ENCODE peak calls at places on chromosomes 2 and 18, in nine cellular contexts. M is right cardiac atrium, S is esophagus squamous epithelium, F is fibroblast of lung, K is tibial artery, C is cardiac muscle cell, Q is colonic mucosa, I is A673, H is ovary. Z is an unnamed sample.

GRCh38 chr2:212995920-212996319 is 155.5 kb downstream of the IKZF2 start:
- DNase-seq in M (no peak), S (no peak), F (peak; percentile 57), K (no peak), C (peak; percentile 34), Q (no peak), I (no peak), H (no peak), Z (no peak)

GRCh38 chr2:26558271-26559043 is 80.5 kb upstream of the OTOF start:
- DNase-seq in M (no peak), S (no peak), F (peak; percentile 50), K (no peak), C (peak; percentile 38), Q (no peak), I (peak; percentile 47), H (no peak), Z (no peak)

GRCh38 chr18:136433-136832 is 21.9 kb upstream of the USP14 start:
- DNase-seq in M (no peak), S (no peak), F (no peak), K (no peak), C (no peak), Q (no peak), I (peak; percentile 14), H (no peak), Z (no peak)

GRCh38 chr2:187532333-187533120 is 21.7 kb downstream of the TFPI start:
- DNase-seq in M (no peak), S (no peak), F (no peak), K (no peak), C (no peak), Q (no peak), I (no peak), H (no peak), Z (no peak)

GRCh38 chr18:71398530-71398929 is 1109.7 kb downstream of the SOCS6 start:
- DNase-seq in M (no peak), S (no peak), F (peak; percentile 9), K (no peak), C (peak; percentile 50), Q (no peak), I (peak; percentile 67), H (no peak), Z (no peak)

GRCh38 chr18:74281011-74281638 is 10.6 kb downstream of the CYB5A start:
- DNase-seq in M (no peak), S (no peak), F (no peak), K (no peak), C (no peak), Q (no peak), I (no peak), H (no peak), Z (no peak)

GRCh38 chr2:15577071-15577706 is 14.5 kb upstream of the DDX1 start:
- DNase-seq in M (peak; percentile 81), S (peak; percentile 36), F (peak; percentile 65), K (peak; percentile 86), C (peak; percentile 89), Q (peak; percentile 93), I (peak; percentile 87), H (peak; percentile 88), Z (peak; percentile 69)

GRCh38 chr2:27095745-27096651 is 9.4 kb downstream of the KHK start:
- DNase-seq in M (peak; percentile 68), S (no peak), F (peak; percentile 42), K (no peak), C (peak; percentile 72), Q (peak; percentile 58), I (peak; percentile 73), H (peak; percentile 74), Z (peak; percentile 73)

GRCh38 chr2:8583400-8584173 is 98.3 kb upstream of the ID2 start:
- DNase-seq in M (peak; percentile 92), S (peak; percentile 70), F (peak; percentile 75), K (peak; percentile 90), C (peak; percentile 65), Q (peak; percentile 100), I (peak; percentile 95), H (peak; percentile 96), Z (peak; percentile 99)

DNA sequence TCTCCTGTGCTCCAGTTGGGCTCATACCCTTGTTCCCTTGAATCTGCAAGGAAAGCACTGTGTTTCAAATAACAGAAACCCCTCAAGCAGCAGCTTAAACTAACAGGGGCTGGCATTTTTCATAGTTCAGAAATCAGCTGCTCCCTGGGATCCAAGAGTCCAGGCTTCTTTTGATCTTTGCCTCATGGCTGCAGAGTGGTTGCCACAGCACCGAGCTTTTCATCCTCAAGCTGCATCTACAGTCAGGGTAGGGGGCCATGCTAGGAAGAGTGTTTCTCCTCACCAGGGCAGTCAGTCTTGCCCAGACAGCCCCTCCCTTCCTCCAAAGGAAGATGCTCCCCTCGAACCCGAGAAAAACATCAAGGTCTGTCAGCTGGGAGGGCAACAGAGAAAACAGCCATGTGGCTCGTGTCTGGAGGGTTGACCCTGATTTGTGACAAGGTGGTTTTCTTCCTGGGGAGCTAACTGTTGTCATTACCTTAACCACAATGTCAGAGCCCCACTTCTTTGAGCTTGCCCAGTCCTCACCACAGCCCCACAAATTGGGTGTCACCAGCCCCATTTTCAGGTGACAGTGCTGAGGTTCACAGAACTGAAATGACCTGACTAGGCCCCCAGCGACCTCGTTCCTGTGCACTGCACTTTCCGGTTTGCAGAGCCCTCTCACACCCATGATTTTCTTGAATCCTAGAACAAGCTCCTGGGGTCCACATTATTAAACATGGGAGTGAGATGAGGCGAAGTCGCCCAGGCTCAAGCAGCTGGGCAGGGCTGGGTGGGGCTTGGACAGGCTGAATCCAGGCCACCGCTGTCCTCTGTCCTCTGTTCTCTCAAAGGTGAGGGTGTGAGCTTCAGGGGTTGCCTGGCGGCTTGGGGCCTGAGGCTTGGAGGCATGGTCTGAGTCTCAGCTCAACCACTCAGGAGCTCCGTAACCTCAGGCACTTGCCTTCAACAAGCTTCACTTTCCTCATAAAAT is 21.9 kb downstream of the ATOH8 start:
- DNase-seq in M (no peak), S (no peak), F (no peak), K (no peak), C (no peak), Q (no peak), I (no peak), H (no peak), Z (no peak)
- H3K4me1 ChIP-seq in M (peaks cover 67% of the 10 kb centered on the region), S (peaks cover 95% of the 10 kb centered on the region), F (peaks cover 31% of the 10 kb centered on the region), K (peaks cover 94% of the 10 kb centered on the region), C (peaks cover 41% of the 10 kb centered on the region), Q (peaks cover 10% of the 10 kb centered on the region), I (peaks cover 33% of the 10 kb centered on the region), H (peaks cover 57% of the 10 kb centered on the region), Z (peaks cover 22% of the 10 kb centered on the region)

DNA sequence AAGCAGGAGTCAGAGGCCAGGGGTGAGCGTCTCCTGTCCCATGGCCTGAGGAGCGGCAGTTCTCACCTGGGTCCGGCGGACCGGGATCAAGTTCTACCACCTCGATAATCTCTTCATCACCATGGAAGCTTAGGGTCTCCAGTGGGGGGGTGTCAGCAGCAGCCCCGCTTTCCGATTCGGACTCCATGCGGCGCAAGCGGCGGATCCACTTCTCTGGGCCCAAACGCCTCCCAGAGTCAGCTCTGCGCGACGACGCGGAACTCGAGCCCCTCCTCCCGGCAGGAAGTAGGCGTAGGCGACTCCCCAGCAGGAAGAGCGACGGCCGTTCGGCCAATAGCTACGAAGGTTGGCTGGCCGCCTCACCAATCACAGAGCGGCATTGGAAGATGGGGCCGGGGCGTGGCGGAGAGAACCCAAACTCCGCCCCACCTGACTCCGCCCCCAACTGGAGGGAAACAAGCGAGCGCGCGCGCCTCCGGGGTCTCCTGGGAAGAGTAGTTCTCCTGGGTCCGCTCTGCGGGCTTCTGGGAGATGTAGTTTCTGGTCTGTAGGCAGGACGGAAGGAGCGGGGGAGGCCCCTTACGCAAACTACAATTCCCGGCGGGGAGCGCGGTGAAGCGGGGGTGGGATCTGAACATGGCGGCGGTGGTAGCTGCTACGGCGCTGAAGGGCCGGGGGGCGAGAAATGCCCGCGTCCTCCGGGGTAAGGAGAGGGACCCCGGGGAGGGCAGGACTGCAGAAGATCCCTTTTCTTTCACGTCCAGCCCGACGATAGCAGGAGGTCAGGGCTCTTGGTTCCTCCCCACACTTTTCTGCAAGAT is at the start of the genes AAMP and PNKD:
- DNase-seq in M (peak; percentile 100), S (peak; percentile 99), F (peak; percentile 99), K (peak; percentile 100), C (peak; percentile 100), Q (peak; percentile 100), I (peak; percentile 100), H (peak; percentile 100), Z (peak; percentile 100)
- H3K4me1 ChIP-seq in M (peaks cover 6% of the 10 kb centered on the region), S (peaks cover 78% of the 10 kb centered on the region), F (peaks cover 11% of the 10 kb centered on the region), K (peaks cover 47% of the 10 kb centered on the region), C (peaks cover 10% of the 10 kb centered on the region), Q (peaks cover 23% of the 10 kb centered on the region), I (peaks cover 20% of the 10 kb centered on the region), H (peaks cover 10% of the 10 kb centered on the region), Z (peaks cover 24% of the 10 kb centered on the region)

DNA sequence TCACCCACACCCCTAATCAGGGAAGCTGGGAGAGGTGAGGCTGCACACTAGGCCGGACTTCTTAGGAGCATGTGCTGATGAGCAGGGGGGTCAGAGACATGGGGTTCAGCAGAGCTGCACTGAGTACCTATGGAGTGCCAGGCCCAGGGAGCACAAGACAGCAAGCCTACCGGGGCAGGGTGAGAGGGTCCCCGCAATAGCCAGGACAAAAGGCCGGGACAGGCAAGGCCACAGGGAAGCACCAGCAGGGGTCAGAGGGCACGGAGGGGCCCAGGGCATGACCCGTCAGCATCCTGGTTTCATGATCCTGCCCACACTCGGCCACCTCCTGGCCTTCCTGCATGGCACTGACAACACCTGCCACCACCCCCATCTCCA is 73.5 kb downstream of the TNS1 start:
- DNase-seq in M (peak; percentile 35), S (no peak), F (no peak), K (no peak), C (no peak), Q (no peak), I (no peak), H (no peak), Z (no peak)
- H3K4me1 ChIP-seq in M (peaks cover 66% of the 10 kb centered on the region), S (peaks cover 100% of the 10 kb centered on the region), F (peaks cover 45% of the 10 kb centered on the region), K (peaks cover 98% of the 10 kb centered on the region), C (peaks cover 16% of the 10 kb centered on the region), Q (no peaks in the 10 kb centered on the region), I (peaks cover 4% of the 10 kb centered on the region), H (peaks cover 53% of the 10 kb centered on the region), Z (peaks cover 30% of the 10 kb centered on the region)

GRCh38 chr2:96602330-96602823 is 35.7 kb downstream of the KANSL3 start:
- DNase-seq in M (no peak), S (no peak), F (no peak), K (no peak), C (no peak), Q (peak; percentile 59), I (no peak), H (no peak), Z (peak; percentile 88)

GRCh38 chr2:96604104-96604503 is 34.0 kb downstream of the KANSL3 start:
- DNase-seq in M (no peak), S (no peak), F (no peak), K (no peak), C (no peak), Q (no peak), I (no peak), H (no peak), Z (no peak)

GRCh38 chr2:96596596-96596995 is 41.5 kb downstream of the KANSL3 start:
- DNase-seq in M (no peak), S (no peak), F (no peak), K (no peak), C (no peak), Q (no peak), I (no peak), H (no peak), Z (no peak)

GRCh38 chr2:96601382-96602292 is 36.5 kb downstream of the KANSL3 start:
- DNase-seq in M (no peak), S (no peak), F (no peak), K (no peak), C (no peak), Q (no peak), I (no peak), H (no peak), Z (peak; percentile 84)

DNA sequence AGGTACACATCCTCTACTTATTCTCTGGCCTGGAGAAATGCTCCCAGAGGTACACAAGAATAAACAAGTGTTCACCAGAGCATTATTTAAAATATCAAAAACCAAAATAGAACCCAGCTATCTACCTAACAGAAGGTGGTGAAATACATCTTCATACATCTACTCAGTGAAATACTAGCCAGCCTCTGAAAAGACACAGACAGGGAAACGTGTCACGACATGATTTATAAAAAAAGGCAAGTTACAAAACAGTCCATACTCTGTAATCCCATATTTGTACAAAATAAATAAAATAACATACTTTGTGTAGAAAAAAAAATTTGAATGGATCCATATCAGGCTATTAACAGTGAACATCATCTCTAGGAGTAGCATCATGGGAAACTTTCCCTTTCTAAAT is 38.2 kb downstream of the KANSL3 start:
- DNase-seq in M (no peak), S (no peak), F (no peak), K (no peak), C (no peak), Q (no peak), I (no peak), H (no peak), Z (no peak)
- H3K4me1 ChIP-seq in M (peaks cover 4% of the 10 kb centered on the region), S (peaks cover 13% of the 10 kb centered on the region), F (no peaks in the 10 kb centered on the region), K (no peaks in the 10 kb centered on the region), C (peaks cover 5% of the 10 kb centered on the region), Q (no peaks in the 10 kb centered on the region), I (no peaks in the 10 kb centered on the region), H (no peaks in the 10 kb centered on the region), Z (peaks cover 17% of the 10 kb centered on the region)

Z was measured in pancreas.